ENCODE peak calls at places on chromosomes 7 and 10, in eight cellular contexts. A, G, R, B, E, U, S and X are unnamed samples.

GRCh38 chr10:96073722-96074121 is 30.3 kb downstream of the CCNJ start:
- DNase-seq in E (no peak), B (no peak), A (no peak), S (peak; percentile 8), G (no peak), R (no peak), U (no peak), X (no peak)

GRCh38 chr10:78953124-78954008 is 115.4 kb upstream of the ZMIZ1 start:
- DNase-seq in S (peak; percentile 51), G (no peak), B (no peak), E (no peak), R (no peak), U (no peak), A (no peak), X (no peak)

GRCh38 chr10:11713186-11713743 is 28.9 kb upstream of the ECHDC3 start:
- DNase-seq in S (no peak), R (no peak), B (no peak), U (no peak), G (no peak), E (no peak), A (no peak), X (no peak)

GRCh38 chr10:46255696-46256355 is 31.0 kb upstream of the ANTXRL start:
- DNase-seq in R (peak; percentile 33), A (peak; percentile 52), B (no peak), S (no peak), U (no peak), E (peak; percentile 66), G (no peak), X (peak; percentile 55)

GRCh38 chr10:123139521-123140163 is 3.9 kb downstream of the HMX3 start:
- DNase-seq in E (no peak), S (no peak), U (no peak), R (no peak), B (no peak), A (peak; percentile 39), G (no peak), X (peak; percentile 83)

GRCh38 chr7:30526163-30526562 is 21.5 kb upstream of the GGCT start:
- DNase-seq in B (no peak), A (no peak), E (no peak), S (no peak), G (no peak), R (no peak), U (no peak), X (no peak)

GRCh38 chr7:48634116-48634632 is 290.2 kb upstream of the CDC14C start:
- DNase-seq in G (no peak), B (no peak), A (no peak), U (no peak), E (no peak), R (no peak), S (no peak), X (no peak)

GRCh38 chr10:32938554-32939061 is 19.4 kb downstream of the ITGB1 start:
- DNase-seq in S (no peak), U (no peak), G (no peak), E (peak; percentile 59), R (no peak), B (no peak), A (no peak), X (peak; percentile 59)

GRCh38 chr10:78556700-78557432 is 511.9 kb upstream of the ZMIZ1 start:
- DNase-seq in R (no peak), B (no peak), E (no peak), A (no peak), U (no peak), G (no peak), S (no peak), X (no peak)

GRCh38 chr10:132602610-132603009 is 65.0 kb downstream of the INPP5A start:
- DNase-seq in G (no peak), S (no peak), R (no peak), U (no peak), B (no peak), E (no peak), A (no peak), X (no peak)

GRCh38 chr7:96707901-96708774 is 1.5 kb downstream of the SEM1 start:
- DNase-seq in U (no peak), G (no peak), R (no peak), S (no peak), E (no peak), A (no peak), B (no peak), X (no peak)

GRCh38 chr7:98831641-98832221 is 38.1 kb downstream of the TMEM130 start:
- DNase-seq in R (no peak), B (no peak), A (no peak), G (peak; percentile 30), E (no peak), U (peak; percentile 8), S (no peak), X (peak; percentile 13)

GRCh38 chr10:101195921-101196320 is 33.3 kb downstream of the LBX1 start:
- DNase-seq in G (no peak), S (no peak), U (no peak), E (no peak), A (no peak), B (no peak), R (no peak), X (no peak)

GRCh38 chr7:94064541-94065191 is 60.5 kb upstream of the BET1 start:
- DNase-seq in E (no peak), B (no peak), G (no peak), R (no peak), S (no peak), A (no peak), U (no peak), X (peak; percentile 21)

GRCh38 chr7:55174856-55175255 is 156.0 kb downstream of the EGFR start:
- DNase-seq in R (no peak), B (no peak), A (no peak), G (no peak), E (no peak), U (no peak), S (no peak), X (no peak)

GRCh38 chr10:24240001-24240751 is 31.2 kb downstream of the KIAA1217 start:
- DNase-seq in G (no peak), E (no peak), B (no peak), S (no peak), A (no peak), U (no peak), R (no peak), X (peak; percentile 50)

GRCh38 chr7:15326044-15326644 is 235.7 kb downstream of the AGMO start:
- DNase-seq in S (no peak), A (peak; percentile 3), R (peak; percentile 16), U (no peak), B (peak; percentile 23), G (no peak), E (no peak), X (peak; percentile 68)

GRCh38 chr7:122887848-122888247 is 1.6 kb upstream of the CADPS2 start:
- DNase-seq in U (no peak), B (no peak), S (no peak), R (no peak), E (no peak), G (no peak), A (no peak), X (no peak)

GRCh38 chr7:151409555-151410404 is at the start of gene WDR86:
- DNase-seq in B (no peak), S (no peak), G (no peak), R (no peak), U (no peak), E (no peak), A (no peak), X (no peak)

GRCh38 chr10:50392426-50392825 is 141.1 kb upstream of the ASAH2 start:
- DNase-seq in R (no peak), E (no peak), B (no peak), A (no peak), G (no peak), U (no peak), S (no peak), X (no peak)

GRCh38 chr10:117004238-117004626 is 755 bp downstream of the SHTN1 start:
- DNase-seq in G (no peak), A (peak; percentile 22), U (no peak), B (no peak), R (no peak), S (no peak), E (no peak), X (no peak)

GRCh38 chr7:80334908-80335307 is 177.0 kb downstream of the GNAT3 start:
- DNase-seq in S (no peak), G (no peak), A (no peak), R (no peak), B (no peak), U (no peak), E (no peak), X (peak; percentile 29)